ENCODE peak calls at places on chromosomes 7 and 10, in eight cellular contexts. H is Panc1; N is effector memory CD4-positive, alpha-beta T cell; W is CD8-positive, alpha-beta T cell; R is AG04450; V is gastrocnemius medialis; Q is tibial artery; L is WERI-Rb-1. J is an unnamed sample.

GRCh38 chr7:26525413-26526287 is 234.0 kb downstream of the SNX10 start:
- DNase-seq in W (no peak), V (no peak), Q (no peak), R (no peak), L (no peak), N (no peak), H (no peak), J (no peak)

GRCh38 chr7:146208484-146208883 is 91.9 kb downstream of the CNTNAP2 start:
- DNase-seq in L (no peak), N (no peak), H (no peak), W (no peak), R (no peak), V (no peak), Q (no peak), J (no peak)

GRCh38 chr10:16945566-16945965 is 128.3 kb upstream of the RSU1 start:
- DNase-seq in V (no peak), N (no peak), Q (no peak), W (no peak), H (no peak), R (no peak), L (no peak), J (no peak)

GRCh38 chr7:21089653-21090052 is 303.0 kb upstream of the SP8 start:
- DNase-seq in L (no peak), H (no peak), R (no peak), W (no peak), V (no peak), Q (no peak), N (no peak), J (no peak)

GRCh38 chr7:134710854-134711624 is 64.4 kb downstream of the BPGM start:
- DNase-seq in L (no peak), W (peak; percentile 89), R (no peak), V (no peak), H (no peak), N (peak; percentile 31), Q (no peak), J (no peak)

GRCh38 chr7:27183682-27184341 is 1.2 kb downstream of the HOXA11 start:
- DNase-seq in Q (peak; percentile 69), H (no peak), L (peak; percentile 26), R (no peak), V (no peak), W (no peak), N (no peak), J (no peak)

GRCh38 chr10:104231784-104232612 is at the start of gene CFAP43:
- DNase-seq in W (peak; percentile 99), L (peak; percentile 98), N (peak; percentile 99), Q (peak; percentile 98), V (peak; percentile 97), H (peak; percentile 81), R (peak; percentile 81), J (peak; percentile 98)

GRCh38 chr7:69367785-69368184 is 230.5 kb upstream of the AUTS2 start:
- DNase-seq in H (no peak), N (no peak), Q (no peak), W (no peak), V (no peak), R (no peak), L (no peak), J (no peak)

GRCh38 chr7:78197447-78197846 is 398.9 kb downstream of the PHTF2 start:
- DNase-seq in Q (no peak), R (no peak), W (no peak), L (no peak), H (no peak), V (no peak), N (no peak), J (no peak)

GRCh38 chr7:143003393-143004051 is 23.4 kb downstream of the OR9A2 start:
- DNase-seq in H (peak; percentile 24), V (no peak), L (peak; percentile 23), N (peak; percentile 17), R (peak; percentile 7), Q (no peak), W (peak; percentile 44), J (no peak)

GRCh38 chr7:150476819-150477631 is 26.6 kb downstream of the GIMAP8 start:
- DNase-seq in R (no peak), H (no peak), Q (no peak), L (no peak), V (no peak), N (no peak), W (no peak), J (no peak)

GRCh38 chr10:63497321-63497720 is 23.9 kb upstream of the REEP3 start:
- DNase-seq in H (no peak), L (no peak), Q (no peak), W (no peak), R (no peak), N (no peak), V (no peak), J (no peak)

GRCh38 chr7:24054231-24054630 is 229.8 kb upstream of the NPY start:
- DNase-seq in N (no peak), V (no peak), Q (no peak), W (no peak), R (no peak), H (no peak), L (no peak), J (no peak)

GRCh38 chr10:117502421-117503169 is 40.0 kb upstream of the EMX2 start:
- DNase-seq in H (no peak), W (no peak), R (no peak), V (no peak), Q (peak; percentile 13), L (no peak), N (no peak), J (no peak)

GRCh38 chr7:42145539-42145938 is 91.5 kb downstream of the GLI3 start:
- DNase-seq in N (no peak), H (no peak), V (no peak), L (no peak), Q (no peak), R (no peak), W (no peak), J (no peak)

GRCh38 chr7:42144253-42145002 is 92.6 kb downstream of the GLI3 start:
- DNase-seq in H (no peak), V (no peak), Q (no peak), W (no peak), L (no peak), R (no peak), N (no peak), J (no peak)

GRCh38 chr7:42139751-42140150 is 97.3 kb downstream of the GLI3 start:
- DNase-seq in Q (no peak), H (no peak), N (no peak), R (no peak), W (no peak), L (no peak), V (no peak), J (no peak)

GRCh38 chr7:42142089-42142488 is 94.9 kb downstream of the GLI3 start:
- DNase-seq in H (no peak), V (no peak), R (no peak), N (no peak), W (no peak), L (no peak), Q (no peak), J (no peak)

GRCh38 chr7:42143605-42144252 is 93.3 kb downstream of the GLI3 start:
- DNase-seq in W (no peak), H (no peak), V (no peak), N (no peak), L (no peak), Q (no peak), R (no peak), J (no peak)
- H3K27ac ChIP-seq in W (no peak overlapping the region), H (no peak overlapping the region), V (no peak overlapping the region), N (no peak overlapping the region), L (no peak overlapping the region), Q (no peak overlapping the region), R (no peak overlapping the region), J (no peak overlapping the region)

GRCh38 chr10:71213127-71213616 is 802 bp downstream of the UNC5B start:
- DNase-seq in W (peak; percentile 24), L (peak; percentile 83), H (no peak), V (no peak), R (no peak), Q (peak; percentile 75), N (no peak), J (no peak)
- H3K27ac ChIP-seq in W (no peak overlapping the region), L (peak overlapping the region; percentile 67), H (no peak overlapping the region), V (peak overlapping the region; percentile 75), R (peak overlapping the region; percentile 11), Q (peak overlapping the region; percentile 69), N (no peak overlapping the region), J (peak overlapping the region; percentile 80)

GRCh38 chr7:40437498-40437897 is 302.7 kb downstream of the SUGCT start:
- DNase-seq in W (no peak), Q (peak; percentile 56), H (peak; percentile 20), R (peak; percentile 76), N (no peak), L (no peak), V (no peak), J (no peak)

GRCh38 chr7:40436761-40437160 is 302.0 kb downstream of the SUGCT start:
- DNase-seq in V (no peak), L (no peak), N (no peak), H (no peak), Q (no peak), W (no peak), R (no peak), J (no peak)

GRCh38 chr7:40437936-40438634 is 303.3 kb downstream of the SUGCT start:
- DNase-seq in N (no peak), W (no peak), V (no peak), Q (no peak), H (no peak), R (no peak), L (no peak), J (no peak)
- H3K27ac ChIP-seq in N (no peak overlapping the region), W (no peak overlapping the region), V (no peak overlapping the region), Q (peak overlapping the region; percentile 77), H (no peak overlapping the region), R (peak overlapping the region; percentile 91), L (no peak overlapping the region), J (no peak overlapping the region)

GRCh38 chr7:127254163-127254684 is 1.5 kb upstream of the GRM8 start:
- DNase-seq in Q (no peak), N (no peak), V (no peak), H (no peak), W (no peak), L (no peak), R (no peak), J (no peak)

GRCh38 chr7:127253289-127254162 is 785 bp upstream of the GRM8 start:
- DNase-seq in R (no peak), Q (peak; percentile 78), L (peak; percentile 71), N (peak; percentile 24), H (peak; percentile 15), W (peak; percentile 56), V (no peak), J (peak; percentile 88)

GRCh38 chr7:127252380-127252718 is 392 bp downstream of the GRM8 start:
- DNase-seq in N (no peak), Q (no peak), H (no peak), R (no peak), W (no peak), L (peak; percentile 10), V (no peak), J (no peak)

GRCh38 chr7:127251458-127252379 is 1.0 kb downstream of the GRM8 start:
- DNase-seq in H (no peak), R (no peak), Q (no peak), N (no peak), V (no peak), W (peak; percentile 24), L (peak; percentile 30), J (peak; percentile 17)

DNA sequence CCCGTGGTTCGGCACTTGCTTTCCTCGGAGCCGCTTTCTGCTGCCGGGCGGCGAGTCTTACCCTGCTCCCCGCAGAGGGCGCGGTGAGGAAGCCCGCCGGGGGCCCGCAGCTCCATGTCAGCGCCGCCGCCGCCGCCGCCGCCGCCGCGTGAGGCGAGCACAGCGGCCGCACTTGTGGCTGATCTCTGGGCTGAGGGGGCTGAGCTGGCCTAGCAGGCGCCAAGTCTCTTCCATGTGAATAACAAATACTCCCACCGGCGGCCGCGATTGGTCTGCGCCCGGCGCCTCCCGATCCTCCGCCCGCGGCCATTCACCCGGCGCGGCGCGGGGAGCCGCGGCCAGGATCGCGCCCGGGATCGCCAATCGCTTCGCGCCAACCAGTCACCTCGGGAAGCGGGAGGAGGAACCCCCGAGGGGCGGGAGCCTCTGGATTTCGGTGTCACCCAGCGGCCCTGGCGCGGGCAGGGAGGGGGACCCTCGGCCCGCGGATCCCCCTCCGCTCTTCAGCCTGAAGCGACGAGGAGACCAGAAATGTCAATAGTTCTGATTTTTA is at the start of gene GRM8:
- DNase-seq in N (no peak), H (no peak), R (no peak), L (peak; percentile 54), Q (peak; percentile 64), V (no peak), W (no peak), J (peak; percentile 65)
- H3K27ac ChIP-seq in N (no peak within 1 kb of the TSS), H (no peak within 1 kb of the TSS), R (no peak within 1 kb of the TSS), L (no peak within 1 kb of the TSS), Q (peak within 1 kb of the TSS; percentile 42), V (no peak within 1 kb of the TSS), W (no peak within 1 kb of the TSS), J (no peak within 1 kb of the TSS)

J was measured in right cardiac atrium.